ENCODE peak calls at places on chromosomes 1 and 21, in five cellular contexts. H is mammary epithelial cell, V is HCT116, S is GM23248, P is fibroblast of lung. X is an unnamed sample. For H4K20me1, the result is how much of the 10 kb centered on the place peaks cover.

GRCh38 chr1:65630855-65631254 is 161.8 kb upstream of the PDE4B start:
- DNase-seq in H (no peak), V (no peak), S (no peak), P (no peak), X (no peak)

GRCh38 chr1:180925471-180926051 is 12.9 kb downstream of the KIAA1614 start:
- DNase-seq in H (no peak), V (no peak), S (no peak), P (no peak), X (peak)

GRCh38 chr1:151828931-151829330 is 2.7 kb downstream of the RORC start:
- DNase-seq in H (peak), V (no peak), S (peak), P (no peak), X (peak)

GRCh38 chr1:84208935-84209334 is 64.9 kb downstream of the PRKACB start:
- DNase-seq in H (peak), V (no peak), S (no peak), P (no peak), X (no peak)

GRCh38 chr1:75438355-75438754 is 172.6 kb downstream of the SLC44A5 start:
- DNase-seq in H (no peak), V (no peak), S (no peak), P (no peak), X (no peak)

GRCh38 chr1:36888811-36889477 is 145.4 kb downstream of the GRIK3 start:
- DNase-seq in H (no peak), V (no peak), S (no peak), P (no peak), X (no peak)

GRCh38 chr1:111179968-111180533 is 20.4 kb downstream of the DENND2D start:
- DNase-seq in H (no peak), V (no peak), S (no peak), P (no peak), X (no peak)

GRCh38 chr21:38830667-38831525 is 25.2 kb downstream of the ETS2 start:
- DNase-seq in H (no peak), V (no peak), S (no peak), P (no peak), X (no peak)

GRCh38 chr1:217109928-217110327 is 386.7 kb upstream of the ESRRG start:
- DNase-seq in H (no peak), V (no peak), S (no peak), P (no peak), X (no peak)

GRCh38 chr1:68916227-68916853 is 419.5 kb upstream of the DEPDC1 start:
- DNase-seq in H (peak), V (no peak), S (peak), P (peak), X (peak)

GRCh38 chr1:234515411-234515810 is 36.4 kb upstream of the TARBP1 start:
- DNase-seq in H (peak), V (no peak), S (peak), P (peak), X (peak)

GRCh38 chr1:240385551-240385950 is 226.4 kb downstream of the GREM2 start:
- DNase-seq in H (no peak), V (no peak), S (no peak), P (no peak), X (no peak)

GRCh38 chr1:162003825-162004205 is 19.9 kb downstream of the OLFML2B start:
- DNase-seq in H (peak), V (no peak), S (peak), P (peak), X (peak)

GRCh38 chr1:231533240-231533639 is 4.8 kb downstream of the TSNAX start:
- DNase-seq in H (no peak), V (no peak), S (no peak), P (no peak), X (no peak)

GRCh38 chr1:157284446-157284845 is 146.3 kb upstream of the ETV3 start:
- DNase-seq in H (no peak), V (no peak), S (no peak), P (no peak), X (no peak)

GRCh38 chr1:48254254-48254653 is 31.7 kb downstream of the SLC5A9 start:
- DNase-seq in H (no peak), V (no peak), S (no peak), P (no peak), X (no peak)

GRCh38 chr1:39981957-39982356 is 27.0 kb downstream of the MFSD2A start:
- DNase-seq in H (peak), V (peak), S (peak), P (peak), X (peak)

GRCh38 chr1:19011832-19012231 is 55.4 kb upstream of the IFFO2 start:
- DNase-seq in H (no peak), V (no peak), S (no peak), P (no peak), X (no peak)

GRCh38 chr1:153793973-153794615 is 18.9 kb downstream of the SLC27A3 start:
- DNase-seq in H (no peak), V (no peak), S (no peak), P (no peak), X (no peak)

GRCh38 chr1:198681831-198682756 is 43.3 kb downstream of the PTPRC start:
- DNase-seq in H (peak), V (no peak), S (peak), P (peak), X (peak)

GRCh38 chr1:108716437-108717230 is 3.9 kb downstream of the FNDC7 start:
- DNase-seq in H (no peak), V (no peak), S (no peak), P (no peak), X (no peak)

GRCh38 chr1:24101796-24102580 is 9.9 kb downstream of the MYOM3 start:
- DNase-seq in H (no peak), V (no peak), S (no peak), P (no peak), X (no peak)

GRCh38 chr1:61851849-61852692 is 109.8 kb downstream of the PATJ start:
- DNase-seq in H (peak), V (peak), S (peak), P (peak), X (no peak)

GRCh38 chr1:53860967-53861411 is 22.9 kb upstream of the NDC1 start:
- DNase-seq in H (peak), V (peak), S (peak), P (peak), X (no peak)

GRCh38 chr21:24148461-24148860 is 1458.8 kb downstream of the MRPL39 start:
- DNase-seq in H (no peak), V (no peak), S (no peak), P (no peak), X (no peak)

GRCh38 chr1:26190373-26190987 is at the start of gene CATSPER4:
- DNase-seq in H (peak), V (no peak), S (peak), P (no peak), X (peak)

GRCh38 chr1:185393821-185394220 is 76.8 kb upstream of the IVNS1ABP start:
- DNase-seq in H (peak), V (no peak), S (no peak), P (no peak), X (no peak)

GRCh38 chr1:222618880-222619321 is 1.0 kb downstream of the MIA3 start:
- DNase-seq in H (peak), V (no peak), S (peak), P (peak), X (peak)

GRCh38 chr21:25557170-25557569 is 50.1 kb downstream of the MRPL39 start:
- DNase-seq in H (no peak), V (no peak), S (peak), P (no peak), X (no peak)

GRCh38 chr1:24555591-24556413 is at the start of gene NCMAP:
- DNase-seq in H (no peak), V (peak), S (peak), P (no peak), X (no peak)

GRCh38 chr1:76764638-76765572 is 102.4 kb upstream of the ST6GALNAC5 start:
- DNase-seq in H (no peak), V (no peak), S (peak), P (peak), X (no peak)

GRCh38 chr1:49651136-49651535 is 372.6 kb downstream of the AGBL4 start:
- DNase-seq in H (no peak), V (no peak), S (no peak), P (no peak), X (no peak)

GRCh38 chr1:99658031-99658290 is 12.0 kb downstream of the PALMD start:
- DNase-seq in H (no peak), V (no peak), S (no peak), P (no peak), X (no peak)

GRCh38 chr1:229279242-229279641 is 8.3 kb downstream of the RAB4A start:
- DNase-seq in H (no peak), V (no peak), S (no peak), P (no peak), X (no peak)

DNA sequence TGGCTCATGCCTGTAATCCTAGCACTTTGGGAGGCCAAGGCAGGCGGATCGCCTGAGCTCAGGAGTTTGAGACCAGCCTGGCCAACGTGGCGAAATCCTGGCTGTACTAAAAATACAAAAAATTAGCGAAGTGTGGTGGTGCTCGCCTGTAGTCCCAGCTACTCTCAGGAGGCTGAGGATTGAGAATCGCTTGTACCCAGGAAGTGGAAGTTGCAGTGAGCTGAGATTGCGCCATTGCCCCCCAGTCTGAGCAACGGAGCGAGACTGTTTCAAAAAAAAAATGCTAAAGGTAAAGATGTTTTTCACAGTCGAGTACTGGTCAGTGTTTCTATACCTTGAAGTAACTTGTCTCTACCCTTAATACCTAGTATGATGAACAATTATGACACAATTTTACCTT is 11.1 kb downstream of the GLRX2 start:
- DNase-seq in H (no peak), V (no peak), S (no peak), P (no peak), X (no peak)
- H4K20me1 ChIP-seq in H (under half), V (under half), S (under half), P (under half), X (under half)

GRCh38 chr1:27361044-27361402 is 5.7 kb downstream of the MAP3K6 start:
- DNase-seq in H (no peak), V (no peak), S (no peak), P (no peak), X (no peak)
- H3K4me2 ChIP-seq in H (no peak), V (no peak), S (no peak), P (no peak), X (no peak)

DNA sequence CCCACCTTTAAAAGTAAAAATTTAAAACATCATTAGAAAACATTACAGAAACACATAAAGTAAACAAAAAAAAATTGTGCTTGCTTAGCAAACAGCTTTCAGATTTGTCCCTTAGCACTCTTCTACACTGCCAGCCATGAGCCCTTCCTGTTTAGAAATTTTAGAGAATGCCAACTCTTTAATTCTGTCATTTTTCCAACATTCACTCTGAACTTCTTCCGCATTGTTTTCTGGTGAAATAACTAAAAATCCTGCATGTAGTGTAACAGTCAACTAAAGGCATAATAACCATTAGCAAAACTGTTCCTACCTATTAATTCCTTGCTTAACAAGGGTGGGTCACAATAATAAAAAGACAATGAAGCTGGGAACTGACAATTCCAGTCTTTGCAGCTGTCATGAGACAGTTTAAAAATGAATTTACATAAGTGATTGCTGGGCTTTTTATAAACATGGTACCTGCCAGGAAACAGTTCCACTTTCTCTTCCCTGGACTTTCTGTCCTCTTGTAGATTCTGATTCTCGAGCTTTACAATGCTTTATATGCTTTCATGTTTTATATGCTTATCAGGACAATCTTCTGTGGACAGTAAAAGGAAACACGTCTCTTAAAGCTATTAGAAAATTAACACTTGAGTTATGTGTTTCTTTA is 19.0 kb downstream of the GNG12 start:
- DNase-seq in H (no peak), V (no peak), S (peak), P (peak), X (no peak)
- H4K20me1 ChIP-seq in H (under half), V (under half), S (under half), P (under half), X (half or more)

GRCh38 chr1:67752306-67752705 is 67.3 kb downstream of the GADD45A start:
- DNase-seq in H (peak), V (no peak), S (no peak), P (no peak), X (no peak)
- H3K4me2 ChIP-seq in H (peak), V (peak), S (no peak), P (no peak), X (peak)

GRCh38 chr1:2278591-2279209 is 50.6 kb downstream of the SKI start:
- DNase-seq in H (no peak), V (no peak), S (no peak), P (no peak), X (no peak)
- H4K20me1 ChIP-seq in H (under half), V (under half), S (under half), P (under half), X (half or more)

GRCh38 chr1:224201853-224202252 is 18.8 kb downstream of the DEGS1 start:
- DNase-seq in H (no peak), V (no peak), S (no peak), P (no peak), X (no peak)
- H3K4me2 ChIP-seq in H (no peak), V (no peak), S (no peak), P (no peak), X (no peak)

GRCh38 chr1:63780541-63780940 is 6.7 kb downstream of the ROR1 start:
- DNase-seq in H (no peak), V (no peak), S (no peak), P (no peak), X (no peak)
- H4K20me1 ChIP-seq in H (under half), V (under half), S (under half), P (under half), X (half or more)

X was measured in osteoblast.